ENCODE peak calls at places on chromosome 22, in nine cellular contexts. U is HCT116, E is endothelial cell of umbilical vein, L is GM12892, T is transverse colon, X is SK-N-SH, M is GM12891, O is stomach, Q is upper lobe of left lung. D is an unnamed sample.

GRCh38 chr22:16915711-16916110 is 90.5 kb upstream of the XKR3 start:
- DNase-seq in U (no peak), E (no peak), L (no peak), T (no peak), X (no peak), M (no peak), O (no peak), Q (no peak), D (no peak)

GRCh38 chr22:22406445-22406844 is 102.1 kb downstream of the ZNF280B start:
- DNase-seq in U (no peak), E (no peak), L (no peak), T (no peak), X (no peak), M (no peak), O (no peak), Q (no peak), D (no peak)

GRCh38 chr22:41613456-41613855 is 7.4 kb downstream of the DESI1 start:
- DNase-seq in U (no peak), E (no peak), L (no peak), T (no peak), X (no peak), M (no peak), O (no peak), Q (no peak), D (peak)

GRCh38 chr22:37610480-37611148 is 2.0 kb downstream of the GGA1 start:
- DNase-seq in U (no peak), E (no peak), L (no peak), T (peak), X (no peak), M (no peak), O (no peak), Q (peak), D (no peak)

GRCh38 chr22:26535499-26535898 is 23.2 kb upstream of the TFIP11 start:
- DNase-seq in U (no peak), E (no peak), L (no peak), T (no peak), X (no peak), M (no peak), O (no peak), Q (no peak), D (no peak)

GRCh38 chr22:42376721-42377177 is 55.5 kb downstream of the NFAM1 start:
- DNase-seq in U (no peak), E (no peak), L (no peak), T (peak), X (peak), M (no peak), O (peak), Q (peak), D (peak)

GRCh38 chr22:44710474-44711235 is 8.7 kb downstream of the PRR5 start:
- DNase-seq in U (no peak), E (no peak), L (peak), T (peak), X (no peak), M (no peak), O (peak), Q (no peak), D (no peak)

GRCh38 chr22:25702046-25702445 is 39.9 kb upstream of the MYO18B start:
- DNase-seq in U (no peak), E (peak), L (no peak), T (no peak), X (peak), M (no peak), O (no peak), Q (no peak), D (no peak)

GRCh38 chr22:22425366-22425765 is 83.2 kb downstream of the ZNF280B start:
- DNase-seq in U (no peak), E (no peak), L (no peak), T (no peak), X (no peak), M (no peak), O (no peak), Q (no peak), D (no peak)

GRCh38 chr22:43007519-43008102 is 7.3 kb downstream of the PACSIN2 start:
- DNase-seq in U (no peak), E (no peak), L (no peak), T (peak), X (no peak), M (no peak), O (peak), Q (peak), D (no peak)

GRCh38 chr22:39236321-39237275 is 8.2 kb downstream of the PDGFB start:
- DNase-seq in U (no peak), E (no peak), L (no peak), T (peak), X (no peak), M (no peak), O (peak), Q (peak), D (no peak)
- TF ChIP-seq POLR2AphosphoS5 in U (no peak), E (peak), L (no peak), T (no peak), X (no peak), M (no peak), O (no peak), Q (no peak), D (no peak)

GRCh38 chr22:19431641-19432091 is at the start of gene HIRA:
- DNase-seq in U (peak), E (peak), L (peak), T (peak), X (peak), M (peak), O (peak), Q (peak), D (peak)

GRCh38 chr22:19434829-19435580 is 2.7 kb downstream of the MRPL40 start:
- DNase-seq in U (no peak), E (no peak), L (no peak), T (no peak), X (no peak), M (no peak), O (no peak), Q (no peak), D (no peak)

GRCh38 chr22:19430890-19431541 is 517 bp downstream of the HIRA start:
- DNase-seq in U (no peak), E (peak), L (peak), T (peak), X (peak), M (no peak), O (peak), Q (peak), D (peak)

GRCh38 chr22:19432092-19432844 is at the start of gene MRPL40:
- DNase-seq in U (peak), E (peak), L (peak), T (peak), X (peak), M (peak), O (peak), Q (peak), D (peak)

GRCh38 chr22:19429950-19430889 is 1.3 kb downstream of the HIRA start:
- DNase-seq in U (no peak), E (peak), L (peak), T (peak), X (peak), M (no peak), O (peak), Q (peak), D (no peak)
- TF ChIP-seq POLR2AphosphoS5 in U (no peak), E (no peak), L (no peak), T (no peak), X (no peak), M (peak), O (no peak), Q (no peak), D (no peak)

GRCh38 chr22:30310881-30311771 is 15.6 kb downstream of the TBC1D10A start:
- DNase-seq in U (no peak), E (no peak), L (no peak), T (peak), X (no peak), M (no peak), O (peak), Q (peak), D (no peak)
- TF ChIP-seq POLR2AphosphoS5 in U (no peak), E (no peak), L (no peak), T (peak), X (no peak), M (no peak), O (peak), Q (no peak), D (no peak)

GRCh38 chr22:47627561-47628253 is 865.3 kb downstream of the TBC1D22A start:
- DNase-seq in U (peak), E (no peak), L (no peak), T (no peak), X (no peak), M (no peak), O (no peak), Q (no peak), D (no peak)

GRCh38 chr22:47624277-47625012 is 862.0 kb downstream of the TBC1D22A start:
- DNase-seq in U (no peak), E (no peak), L (no peak), T (no peak), X (no peak), M (no peak), O (no peak), Q (peak), D (no peak)

GRCh38 chr22:47626428-47627390 is 864.3 kb downstream of the TBC1D22A start:
- DNase-seq in U (peak), E (no peak), L (no peak), T (no peak), X (no peak), M (no peak), O (no peak), Q (no peak), D (no peak)

GRCh38 chr22:47625013-47625385 is 862.5 kb downstream of the TBC1D22A start:
- DNase-seq in U (no peak), E (no peak), L (no peak), T (no peak), X (no peak), M (no peak), O (no peak), Q (peak), D (no peak)

GRCh38 chr22:47625531-47626427 is 863.3 kb downstream of the TBC1D22A start:
- DNase-seq in U (no peak), E (no peak), L (no peak), T (no peak), X (no peak), M (no peak), O (no peak), Q (peak), D (no peak)
- TF ChIP-seq POLR2AphosphoS5 in U (no peak), E (no peak), L (no peak), T (no peak), X (no peak), M (no peak), O (no peak), Q (no peak), D (no peak)

DNA sequence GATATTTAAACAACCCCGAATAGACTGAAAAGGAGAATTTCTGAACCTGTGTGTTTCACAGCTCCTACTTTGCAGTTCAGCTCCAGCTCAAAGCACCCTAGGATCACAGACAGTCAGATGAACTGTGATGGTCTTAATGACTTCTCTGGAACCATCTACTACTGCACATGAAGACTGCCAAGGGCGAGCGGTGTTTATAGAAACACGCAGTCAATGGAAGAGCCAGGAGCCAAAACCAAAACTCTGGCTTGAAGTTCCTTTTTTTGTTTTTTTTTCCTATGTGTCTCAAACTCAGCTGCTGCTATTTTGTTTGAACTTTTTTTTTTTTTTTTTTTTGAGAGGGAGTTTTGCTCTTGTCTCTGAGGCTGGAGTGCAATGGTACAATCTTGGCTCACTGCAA is 382.6 kb upstream of the SYN3 start:
- DNase-seq in U (no peak), E (no peak), L (no peak), T (no peak), X (no peak), M (no peak), O (no peak), Q (no peak), D (no peak)
- TF ChIP-seq POLR2AphosphoS5 in U (no peak), E (no peak), L (no peak), T (no peak), X (no peak), M (no peak), O (no peak), Q (no peak), D (no peak)

DNA sequence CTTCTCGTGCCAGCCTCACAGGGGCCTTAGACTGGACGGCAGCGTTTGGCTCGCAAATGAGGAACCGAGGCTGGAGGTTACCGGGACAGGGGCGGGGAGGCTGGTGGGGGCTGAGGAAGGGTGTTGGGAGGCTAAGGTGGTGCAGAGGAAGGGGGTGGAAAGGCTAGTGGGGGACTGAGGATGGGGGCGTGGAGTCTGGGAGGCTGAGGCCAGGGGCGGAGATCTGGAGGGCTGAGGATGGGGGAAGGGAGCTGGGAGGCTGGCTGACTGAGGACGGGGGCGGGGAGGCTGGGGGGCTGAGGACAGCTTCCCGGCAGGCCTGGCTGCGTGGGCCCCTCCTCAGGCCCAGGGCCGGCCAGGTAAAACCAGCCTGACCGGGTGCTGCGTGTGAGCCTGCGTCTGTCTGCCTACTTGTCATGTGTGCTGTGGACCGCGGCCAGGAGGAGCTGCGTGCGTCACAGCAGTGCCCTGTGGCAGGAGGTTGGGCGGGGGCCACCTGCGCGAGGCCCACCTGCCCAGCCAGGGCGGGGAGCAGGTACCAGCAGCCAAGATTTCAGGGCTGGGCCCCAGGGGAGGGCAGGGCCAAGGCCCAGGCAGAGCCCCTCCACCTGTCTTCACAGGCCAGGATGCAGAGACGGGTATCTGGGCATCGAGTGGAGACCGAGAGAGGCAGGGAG is 9.4 kb upstream of the PIM3 start:
- DNase-seq in U (no peak), E (no peak), L (no peak), T (peak), X (no peak), M (no peak), O (peak), Q (peak), D (no peak)
- TF ChIP-seq POLR2AphosphoS5 in U (no peak), E (no peak), L (no peak), T (peak), X (no peak), M (no peak), O (peak), Q (peak), D (peak)